ENCODE peak calls at places on chromosomes 12 and 14, in four cellular contexts. B is transverse colon; G is CD8-positive, alpha-beta T cell; T is pancreas. Y is an unnamed sample.

GRCh38 chr14:69658664-69659261 is 47.4 kb downstream of the SUSD6 start:
- DNase-seq in B (no peak), G (no peak), T (no peak), Y (no peak)

GRCh38 chr12:108126990-108127468 is 2.1 kb upstream of the WSCD2 start:
- DNase-seq in B (no peak), G (no peak), T (no peak), Y (no peak)

GRCh38 chr12:45215419-45216296 is at the start of gene ANO6:
- DNase-seq in B (peak), G (peak), T (peak), Y (peak)

GRCh38 chr14:36454599-36455240 is 65.3 kb downstream of the NKX2-1 start:
- DNase-seq in B (no peak), G (no peak), T (no peak), Y (no peak)

GRCh38 chr12:123120452-123121166 is 30.3 kb downstream of the PITPNM2 start:
- DNase-seq in B (no peak), G (peak), T (no peak), Y (no peak)

GRCh38 chr14:79629372-79629771 is 581.9 kb downstream of the DIO2 start:
- DNase-seq in B (no peak), G (no peak), T (no peak), Y (no peak)

GRCh38 chr14:28061006-28061405 is 705.6 kb upstream of the FOXG1 start:
- DNase-seq in B (no peak), G (no peak), T (no peak), Y (no peak)

GRCh38 chr12:108704527-108704926 is 26.8 kb downstream of the CORO1C start:
- DNase-seq in B (no peak), G (no peak), T (no peak), Y (no peak)

GRCh38 chr14:39102969-39103957 is at the start of gene SEC23A:
- DNase-seq in B (peak), G (peak), T (peak), Y (peak)

GRCh38 chr14:98864211-98864610 is 407.8 kb downstream of the BCL11B start:
- DNase-seq in B (no peak), G (no peak), T (no peak), Y (no peak)

GRCh38 chr12:56377989-56378316 is 15.3 kb upstream of the APOF start:
- DNase-seq in B (no peak), G (no peak), T (no peak), Y (no peak)

GRCh38 chr14:74616507-74616906 is 4.5 kb upstream of the LTBP2 start:
- DNase-seq in B (no peak), G (no peak), T (no peak), Y (no peak)

GRCh38 chr14:56342419-56342901 is 224.2 kb downstream of the PELI2 start:
- DNase-seq in B (no peak), G (no peak), T (no peak), Y (no peak)

GRCh38 chr14:47442206-47442605 is 233.2 kb downstream of the MDGA2 start:
- DNase-seq in B (no peak), G (no peak), T (no peak), Y (no peak)

GRCh38 chr14:59265808-59266207 is 77.3 kb downstream of the DAAM1 start:
- DNase-seq in B (peak), G (no peak), T (no peak), Y (no peak)

GRCh38 chr12:117986705-117987469 is 18.1 kb upstream of the KSR2 start:
- DNase-seq in B (no peak), G (no peak), T (no peak), Y (no peak)

GRCh38 chr12:124352839-124353238 is 57.9 kb downstream of the RFLNA start:
- DNase-seq in B (peak), G (no peak), T (peak), Y (no peak)

GRCh38 chr14:89283327-89284060 is 133.5 kb downstream of the FOXN3 start:
- DNase-seq in B (no peak), G (no peak), T (no peak), Y (no peak)

GRCh38 chr12:643478-644292 is 19.6 kb downstream of the NINJ2 start:
- DNase-seq in B (peak), G (no peak), T (no peak), Y (no peak)

GRCh38 chr12:56955631-56956256 is 1.7 kb downstream of the RDH16 start:
- DNase-seq in B (no peak), G (no peak), T (no peak), Y (no peak)

GRCh38 chr12:71455028-71455737 is 15.6 kb downstream of the LGR5 start:
- DNase-seq in B (no peak), G (no peak), T (no peak), Y (no peak)

GRCh38 chr14:67357583-67358354 is 1.8 kb downstream of the ATP6V1D start:
- DNase-seq in B (no peak), G (no peak), T (no peak), Y (no peak)

GRCh38 chr12:126747530-126748149 is 1519.3 kb upstream of the TMEM132C start:
- DNase-seq in B (peak), G (peak), T (peak), Y (no peak)

GRCh38 chr14:23035303-23036164 is 834 bp upstream of the PSMB5 start:
- DNase-seq in B (no peak), G (no peak), T (peak), Y (no peak)

DNA sequence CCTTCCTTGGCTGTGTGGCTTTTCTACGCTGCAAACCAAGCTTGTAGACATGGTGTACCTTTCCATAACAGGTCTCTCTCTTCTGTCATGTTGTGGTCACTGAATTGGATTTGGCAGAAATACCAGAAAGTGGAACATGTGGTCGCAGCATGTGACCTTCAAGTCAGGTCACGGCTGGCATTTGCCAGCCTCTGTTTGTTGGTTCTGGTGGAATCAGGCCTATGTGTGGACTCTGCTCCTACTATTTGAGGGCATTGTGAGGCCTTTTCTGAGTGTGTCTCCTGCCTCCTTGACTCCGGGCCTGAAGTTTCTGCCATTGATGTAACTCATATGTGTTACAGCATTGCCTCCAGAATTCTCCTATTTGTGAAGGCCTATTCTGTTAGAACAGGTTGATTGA is 116.7 kb downstream of the CACNA1C start:
- DNase-seq in B (no peak), G (no peak), T (no peak), Y (no peak)
- H3K27ac ChIP-seq in B (peak), G (no peak), T (no peak), Y (no peak)

GRCh38 chr12:65765436-65765813 is 58.9 kb upstream of the HMGA2 start:
- DNase-seq in B (no peak), G (no peak), T (no peak), Y (no peak)

GRCh38 chr12:65759735-65760134 is 64.5 kb upstream of the HMGA2 start:
- DNase-seq in B (no peak), G (no peak), T (no peak), Y (no peak)

GRCh38 chr12:65764325-65764724 is 60.0 kb upstream of the HMGA2 start:
- DNase-seq in B (no peak), G (no peak), T (no peak), Y (no peak)

GRCh38 chr12:65758401-65758800 is 65.9 kb upstream of the HMGA2 start:
- DNase-seq in B (no peak), G (no peak), T (no peak), Y (no peak)

GRCh38 chr12:65761301-65761700 is 63.0 kb upstream of the HMGA2 start:
- DNase-seq in B (no peak), G (no peak), T (no peak), Y (no peak)
- H3K27ac ChIP-seq in B (no peak), G (no peak), T (no peak), Y (no peak)

DNA sequence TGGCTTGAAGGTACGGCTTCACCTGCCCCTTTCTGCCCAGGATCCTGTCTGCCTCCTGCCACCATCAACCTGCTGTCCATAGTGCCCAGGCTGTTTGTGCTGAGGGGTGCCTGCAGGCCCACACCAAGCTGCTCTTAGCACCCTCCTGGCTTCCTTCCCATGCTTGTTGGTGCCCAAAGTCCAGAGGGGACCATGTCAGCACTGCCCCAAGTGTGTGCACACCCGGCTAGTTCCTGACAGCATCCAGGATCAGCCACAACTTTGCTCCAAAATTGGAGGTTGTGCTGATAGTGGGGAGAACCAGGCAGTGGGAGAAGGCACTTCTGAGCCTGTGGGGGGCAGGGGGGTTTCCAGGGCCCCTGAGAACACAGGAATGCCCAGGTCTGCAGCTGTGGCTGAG is 44.5 kb upstream of the PRPF39 start:
- DNase-seq in B (no peak), G (no peak), T (no peak), Y (no peak)
- H3K27ac ChIP-seq in B (no peak), G (no peak), T (no peak), Y (no peak)

GRCh38 chr12:103677341-103677740 is 90.3 kb downstream of the STAB2 start:
- DNase-seq in B (peak), G (no peak), T (no peak), Y (no peak)

GRCh38 chr12:103673891-103674375 is 86.9 kb downstream of the STAB2 start:
- DNase-seq in B (peak), G (no peak), T (no peak), Y (no peak)

GRCh38 chr12:103677905-103678304 is 90.8 kb downstream of the STAB2 start:
- DNase-seq in B (no peak), G (no peak), T (no peak), Y (no peak)

GRCh38 chr12:103679771-103680170 is 92.7 kb downstream of the STAB2 start:
- DNase-seq in B (no peak), G (no peak), T (no peak), Y (no peak)

GRCh38 chr12:103676863-103677262 is 89.8 kb downstream of the STAB2 start:
- DNase-seq in B (peak), G (no peak), T (no peak), Y (no peak)
- H3K27ac ChIP-seq in B (peak), G (no peak), T (no peak), Y (no peak)

DNA sequence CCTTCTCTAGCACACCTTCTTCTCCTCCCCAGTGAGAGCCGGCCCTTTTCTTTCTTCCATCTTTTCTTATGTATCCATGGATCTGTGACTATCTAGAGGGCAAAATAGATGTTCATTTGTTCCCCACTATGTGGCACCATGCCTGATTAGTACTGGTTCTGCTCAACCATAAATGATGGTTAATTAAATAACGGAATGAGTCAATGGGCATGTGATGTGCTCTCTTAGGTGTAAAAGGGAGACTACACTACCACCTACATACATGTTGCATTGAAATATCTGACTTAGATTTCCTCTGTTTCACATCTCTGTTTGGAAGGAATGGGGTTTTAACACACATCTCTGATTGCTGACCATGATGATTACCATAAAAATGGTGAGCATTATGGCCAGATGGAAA is 116.5 kb downstream of the BTG1 start:
- DNase-seq in B (no peak), G (no peak), T (no peak), Y (no peak)
- H3K27ac ChIP-seq in B (peak), G (no peak), T (no peak), Y (peak)